ENCODE peak calls at places on chromosomes 2 and 18, in seven cellular contexts. Z is AG04450, E is kidney epithelial cell, B is choroid plexus epithelial cell, W is left ventricle myocardium inferior, V is A549, C is upper lobe of right lung. M is an unnamed sample.

GRCh38 chr2:133334923-133335322 is 233.3 kb downstream of the NCKAP5 start:
- DNase-seq in Z (no peak), E (no peak), B (no peak), W (no peak), V (no peak), C (no peak), M (no peak)

GRCh38 chr18:24427484-24427883 is 1.0 kb downstream of the IMPACT start:
- DNase-seq in Z (no peak), E (no peak), B (peak; percentile 55), W (no peak), V (no peak), C (no peak), M (no peak)

GRCh38 chr2:241188386-241189092 is at the start of gene ANO7:
- DNase-seq in Z (no peak), E (no peak), B (no peak), W (no peak), V (no peak), C (peak; percentile 64), M (no peak)

GRCh38 chr2:224448236-224448635 is 46.3 kb upstream of the FAM124B start:
- DNase-seq in Z (no peak), E (no peak), B (no peak), W (no peak), V (no peak), C (no peak), M (no peak)

GRCh38 chr18:30457156-30457555 is 585.4 kb downstream of the DSC3 start:
- DNase-seq in Z (no peak), E (no peak), B (no peak), W (no peak), V (no peak), C (no peak), M (no peak)

GRCh38 chr2:19797871-19798270 is 103.9 kb downstream of the TTC32 start:
- DNase-seq in Z (no peak), E (peak; percentile 31), B (peak; percentile 76), W (no peak), V (no peak), C (no peak), M (no peak)

GRCh38 chr2:181021199-181021789 is 40.9 kb downstream of the UBE2E3 start:
- DNase-seq in Z (no peak), E (no peak), B (no peak), W (no peak), V (no peak), C (no peak), M (no peak)

GRCh38 chr2:85777441-85777861 is 23.7 kb downstream of the ATOH8 start:
- DNase-seq in Z (no peak), E (no peak), B (no peak), W (peak; percentile 72), V (no peak), C (no peak), M (no peak)

GRCh38 chr2:235860846-235861245 is 307.3 kb downstream of the GBX2 start:
- DNase-seq in Z (no peak), E (no peak), B (no peak), W (no peak), V (no peak), C (no peak), M (no peak)

GRCh38 chr18:213505-213904 is 54.3 kb downstream of the THOC1 start:
- DNase-seq in Z (no peak), E (no peak), B (no peak), W (no peak), V (no peak), C (no peak), M (no peak)

GRCh38 chr2:170845343-170845742 is 28.7 kb downstream of the GAD1 start:
- DNase-seq in Z (no peak), E (no peak), B (no peak), W (no peak), V (no peak), C (no peak), M (no peak)

GRCh38 chr2:23828986-23829385 is 97.9 kb downstream of the ATAD2B start:
- DNase-seq in Z (no peak), E (no peak), B (peak; percentile 57), W (no peak), V (no peak), C (no peak), M (no peak)

GRCh38 chr2:64975232-64975791 is 13.9 kb upstream of the SLC1A4 start:
- DNase-seq in Z (peak; percentile 48), E (peak; percentile 75), B (peak; percentile 57), W (peak; percentile 74), V (peak; percentile 66), C (no peak), M (peak; percentile 74)

GRCh38 chr2:160205511-160205910 is 5.4 kb upstream of the ITGB6 start:
- DNase-seq in Z (peak; percentile 69), E (peak; percentile 100), B (peak; percentile 86), W (no peak), V (peak; percentile 90), C (peak; percentile 69), M (no peak)

GRCh38 chr2:24233321-24233720 is 58.5 kb downstream of the FAM228A start:
- DNase-seq in Z (no peak), E (no peak), B (no peak), W (no peak), V (no peak), C (no peak), M (no peak)

GRCh38 chr18:44742741-44743311 is 62.1 kb downstream of the SETBP1 start:
- DNase-seq in Z (peak; percentile 4), E (peak; percentile 35), B (peak; percentile 62), W (peak; percentile 54), V (no peak), C (no peak), M (no peak)

GRCh38 chr2:151789055-151789834 is 39.0 kb downstream of the ARL5A start:
- DNase-seq in Z (no peak), E (no peak), B (no peak), W (no peak), V (no peak), C (no peak), M (no peak)

GRCh38 chr18:9428862-9429661 is 46.3 kb upstream of the RALBP1 start:
- DNase-seq in Z (no peak), E (no peak), B (no peak), W (no peak), V (no peak), C (no peak), M (no peak)
- H3K4me3 ChIP-seq in Z (no peak overlapping the region), E (no peak overlapping the region), B (no peak overlapping the region), W (no peak overlapping the region), V (no peak overlapping the region), C (no peak overlapping the region), M (no peak overlapping the region)

GRCh38 chr2:90069290-90069894 is 1377.9 kb downstream of the RPIA start:
- DNase-seq in Z (no peak), E (no peak), B (peak; percentile 18), W (no peak), V (peak; percentile 26), C (peak; percentile 72), M (no peak)
- TF ChIP-seq CTCF in Z (peak; percentile 61), E (peak; percentile 74), B (peak; percentile 48), W (peak; percentile 51), V (peak; percentile 53), C (peak; percentile 54), M (peak; percentile 26)

GRCh38 chr2:197674546-197674945 is 841 bp downstream of the RFTN2 start:
- DNase-seq in Z (no peak), E (no peak), B (peak; percentile 42), W (no peak), V (no peak), C (no peak), M (no peak)

GRCh38 chr2:197675711-197676188 is 363 bp upstream of the RFTN2 start:
- DNase-seq in Z (peak; percentile 16), E (no peak), B (peak; percentile 94), W (no peak), V (no peak), C (no peak), M (peak; percentile 29)

GRCh38 chr2:197673606-197674005 is 1.8 kb downstream of the RFTN2 start:
- DNase-seq in Z (no peak), E (no peak), B (no peak), W (no peak), V (no peak), C (no peak), M (no peak)

GRCh38 chr2:197674060-197674459 is 1.3 kb downstream of the RFTN2 start:
- DNase-seq in Z (no peak), E (no peak), B (no peak), W (no peak), V (no peak), C (no peak), M (no peak)

DNA sequence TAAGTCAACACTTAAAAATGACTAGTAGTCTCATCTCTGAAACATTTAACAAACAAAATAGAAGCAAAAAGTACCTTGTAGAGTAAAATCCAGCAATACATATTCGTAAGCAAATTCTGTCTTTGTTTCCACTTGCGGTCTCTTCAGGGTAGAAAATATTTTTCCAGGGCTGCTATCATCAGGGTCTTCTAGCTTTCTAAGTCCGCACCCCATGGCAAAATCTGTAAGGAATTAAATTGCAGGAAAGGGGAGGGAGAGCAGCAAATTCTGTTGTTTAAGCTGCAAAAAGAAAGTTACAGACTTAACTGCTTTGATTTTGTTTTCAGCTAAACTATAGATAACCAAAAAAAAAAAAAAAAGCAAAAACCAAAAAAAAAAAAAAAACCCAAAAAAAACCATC is at the start of gene RFTN2:
- DNase-seq in Z (no peak), E (no peak), B (peak; percentile 54), W (no peak), V (no peak), C (no peak), M (no peak)
- H3K4me3 ChIP-seq in Z (peak within 1 kb of the TSS; percentile 62), E (no peak within 1 kb of the TSS), B (peak within 1 kb of the TSS; percentile 63), W (peak within 1 kb of the TSS; percentile 66), V (no peak within 1 kb of the TSS), C (peak within 1 kb of the TSS; percentile 38), M (peak within 1 kb of the TSS; percentile 59)

DNA sequence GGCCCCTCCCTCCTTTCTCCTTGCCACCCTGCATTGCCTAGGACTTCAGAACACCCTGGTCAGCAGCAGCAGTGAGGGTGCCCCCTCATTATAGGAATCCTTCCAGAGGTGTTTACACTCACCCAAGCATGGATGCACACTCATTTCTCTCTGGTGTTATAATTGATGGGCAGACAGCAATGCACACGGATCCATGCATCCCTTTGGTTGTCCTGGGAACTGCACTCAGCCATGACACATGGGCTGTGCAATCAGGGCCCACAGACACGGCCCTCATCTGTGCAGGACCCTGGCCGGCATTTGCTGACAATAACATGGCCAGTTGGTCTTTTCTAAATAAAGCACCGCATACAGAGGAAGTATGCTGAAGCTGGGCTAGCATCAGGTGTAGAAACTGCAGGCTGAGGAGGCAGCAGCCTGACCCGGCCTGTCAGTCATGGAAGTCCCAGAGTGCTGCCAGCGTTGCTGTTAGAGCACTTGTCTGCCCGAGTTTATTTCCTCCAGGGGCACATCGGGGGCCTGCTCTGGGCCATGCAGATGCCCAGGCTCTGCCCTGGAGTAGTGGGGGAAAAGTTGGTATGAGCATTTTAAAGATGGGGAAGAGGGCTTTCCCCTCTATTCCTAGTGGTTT is 4.2 kb upstream of the PTPN18 start:
- DNase-seq in Z (no peak), E (no peak), B (no peak), W (no peak), V (no peak), C (no peak), M (no peak)
- TF ChIP-seq CTCF in Z (no peak), E (no peak), B (no peak), W (no peak), V (no peak), C (no peak), M (no peak)

M was measured in AG04449.